ENCODE peak calls at places on chromosomes 16 and 17, in ten cellular contexts. G is tibial artery, V is heart left ventricle, F is Caco-2, M is mesothelial cell of epicardium, R is left ventricle myocardium inferior, L is cardiac muscle cell, J is neural crest cell, S is neural progenitor cell, T is AG09309. W is an unnamed sample.

GRCh38 chr16:11350531-11351335 is 5.5 kb downstream of the RMI2 start:
- DNase-seq in G (no peak), V (no peak), F (no peak), M (no peak), R (no peak), L (peak), J (no peak), S (no peak), T (peak), W (no peak)

GRCh38 chr16:11201498-11202259 is 54.3 kb downstream of the SOCS1 start:
- DNase-seq in G (no peak), V (no peak), F (no peak), M (no peak), R (no peak), L (peak), J (no peak), S (peak), T (peak), W (no peak)

GRCh38 chr17:77456951-77457548 is 316.3 kb downstream of the SEC14L1 start:
- DNase-seq in G (no peak), V (no peak), F (no peak), M (no peak), R (no peak), L (no peak), J (no peak), S (no peak), T (no peak), W (peak)

GRCh38 chr17:76082326-76083251 is 3.6 kb downstream of the ZACN start:
- DNase-seq in G (no peak), V (no peak), F (no peak), M (no peak), R (no peak), L (no peak), J (no peak), S (no peak), T (no peak), W (no peak)

GRCh38 chr16:4877298-4877685 is 30.0 kb downstream of the UBN1 start:
- DNase-seq in G (no peak), V (no peak), F (no peak), M (no peak), R (no peak), L (no peak), J (no peak), S (no peak), T (no peak), W (no peak)

GRCh38 chr17:80221401-80221800 is 1.2 kb downstream of the SLC26A11 start:
- DNase-seq in G (no peak), V (no peak), F (no peak), M (no peak), R (no peak), L (no peak), J (no peak), S (no peak), T (no peak), W (no peak)

GRCh38 chr16:13231365-13231764 is 330.0 kb downstream of the SHISA9 start:
- DNase-seq in G (no peak), V (no peak), F (no peak), M (no peak), R (no peak), L (no peak), J (no peak), S (no peak), T (no peak), W (no peak)

GRCh38 chr17:33145941-33146340 is 147.2 kb downstream of the ASIC2 start:
- DNase-seq in G (no peak), V (no peak), F (no peak), M (no peak), R (no peak), L (no peak), J (no peak), S (no peak), T (no peak), W (no peak)

GRCh38 chr16:57115504-57116182 is 23.3 kb downstream of the CPNE2 start:
- DNase-seq in G (peak), V (peak), F (no peak), M (no peak), R (peak), L (peak), J (peak), S (peak), T (no peak), W (no peak)

GRCh38 chr16:1884155-1884760 is 12.3 kb upstream of the MEIOB start:
- DNase-seq in G (no peak), V (no peak), F (no peak), M (no peak), R (no peak), L (peak), J (no peak), S (no peak), T (no peak), W (peak)

GRCh38 chr16:49734330-49734729 is 121.6 kb downstream of the ZNF423 start:
- DNase-seq in G (no peak), V (peak), F (no peak), M (no peak), R (peak), L (peak), J (no peak), S (no peak), T (no peak), W (no peak)

GRCh38 chr16:12575288-12575687 is 228.4 kb downstream of the CPPED1 start:
- DNase-seq in G (no peak), V (no peak), F (no peak), M (no peak), R (no peak), L (no peak), J (no peak), S (no peak), T (no peak), W (no peak)

GRCh38 chr16:84065536-84066132 is 23.0 kb upstream of the SLC38A8 start:
- DNase-seq in G (no peak), V (no peak), F (peak), M (peak), R (no peak), L (peak), J (peak), S (peak), T (peak), W (peak)

GRCh38 chr16:391885-392335 is 5.1 kb upstream of the NME4 start:
- DNase-seq in G (peak), V (peak), F (peak), M (no peak), R (no peak), L (peak), J (peak), S (peak), T (peak), W (peak)

GRCh38 chr16:49921791-49922456 is 66.0 kb upstream of the ZNF423 start:
- DNase-seq in G (peak), V (peak), F (peak), M (peak), R (peak), L (peak), J (peak), S (peak), T (no peak), W (peak)

GRCh38 chr16:27364493-27365141 is 37.4 kb upstream of the IL21R start:
- DNase-seq in G (no peak), V (no peak), F (peak), M (no peak), R (no peak), L (no peak), J (no peak), S (no peak), T (no peak), W (peak)

GRCh38 chr16:50446861-50447260 is 78.1 kb upstream of the BRD7 start:
- DNase-seq in G (no peak), V (no peak), F (peak), M (no peak), R (no peak), L (no peak), J (no peak), S (no peak), T (no peak), W (no peak)

GRCh38 chr16:2530629-2531318 is 434 bp downstream of the CEMP1 start:
- DNase-seq in G (no peak), V (peak), F (no peak), M (no peak), R (no peak), L (no peak), J (no peak), S (no peak), T (no peak), W (no peak)

GRCh38 chr16:13435873-13436474 is 484.0 kb upstream of the ERCC4 start:
- DNase-seq in G (no peak), V (no peak), F (no peak), M (no peak), R (no peak), L (no peak), J (no peak), S (peak), T (no peak), W (no peak)

GRCh38 chr17:17783121-17783824 is 53.5 kb downstream of the SREBF1 start:
- DNase-seq in G (peak), V (peak), F (peak), M (peak), R (peak), L (peak), J (peak), S (peak), T (no peak), W (peak)

GRCh38 chr17:59377410-59377809 is 46.0 kb downstream of the YPEL2 start:
- DNase-seq in G (peak), V (no peak), F (no peak), M (no peak), R (no peak), L (no peak), J (no peak), S (no peak), T (no peak), W (no peak)

GRCh38 chr16:1010815-1011214 is 29.2 kb downstream of the SOX8 start:
- DNase-seq in G (no peak), V (no peak), F (no peak), M (no peak), R (no peak), L (no peak), J (no peak), S (no peak), T (no peak), W (no peak)

GRCh38 chr16:47016700-47017133 is 43.2 kb upstream of the DNAJA2 start:
- DNase-seq in G (no peak), V (no peak), F (no peak), M (no peak), R (no peak), L (peak), J (no peak), S (no peak), T (no peak), W (peak)

GRCh38 chr17:79360196-79360595 is 250.7 kb downstream of the RBFOX3 start:
- DNase-seq in G (no peak), V (no peak), F (no peak), M (no peak), R (no peak), L (no peak), J (no peak), S (no peak), T (no peak), W (no peak)

GRCh38 chr16:51445250-51445649 is 294.2 kb upstream of the SALL1 start:
- DNase-seq in G (no peak), V (no peak), F (no peak), M (no peak), R (no peak), L (no peak), J (no peak), S (no peak), T (no peak), W (no peak)

GRCh38 chr16:72848759-72849664 is 198.9 kb downstream of the ZFHX3 start:
- DNase-seq in G (peak), V (peak), F (no peak), M (peak), R (peak), L (peak), J (no peak), S (peak), T (peak), W (no peak)

GRCh38 chr16:71930013-71930563 is 34.8 kb downstream of the IST1 start:
- DNase-seq in G (no peak), V (no peak), F (no peak), M (no peak), R (no peak), L (no peak), J (no peak), S (no peak), T (no peak), W (no peak)

GRCh38 chr17:21453144-21453982 is 77.2 kb downstream of the KCNJ12 start:
- DNase-seq in G (no peak), V (no peak), F (no peak), M (no peak), R (no peak), L (no peak), J (no peak), S (no peak), T (no peak), W (no peak)

GRCh38 chr16:3732171-3732570 is 14.8 kb upstream of the TRAP1 start:
- DNase-seq in G (peak), V (no peak), F (no peak), M (no peak), R (no peak), L (no peak), J (no peak), S (no peak), T (no peak), W (no peak)
- TF ChIP-seq CTCF in G (no peak), V (no peak), F (no peak), M (no peak), R (no peak), L (no peak), J (no peak), S (no peak), T (no peak), W (no peak)

GRCh38 chr17:5281814-5282638 is at the start of gene RABEP1:
- DNase-seq in G (peak), V (peak), F (peak), M (peak), R (peak), L (peak), J (peak), S (peak), T (peak), W (peak)
- TF ChIP-seq CTCF in G (peak), V (no peak), F (no peak), M (peak), R (peak), L (peak), J (peak), S (peak), T (peak), W (peak)

GRCh38 chr17:7846063-7846735 is 8.7 kb upstream of the TMEM88 start:
- DNase-seq in G (peak), V (no peak), F (no peak), M (no peak), R (no peak), L (no peak), J (no peak), S (no peak), T (no peak), W (no peak)

GRCh38 chr17:7845359-7846062 is 9.4 kb upstream of the TMEM88 start:
- DNase-seq in G (peak), V (no peak), F (no peak), M (no peak), R (no peak), L (no peak), J (no peak), S (no peak), T (no peak), W (no peak)

GRCh38 chr17:7848131-7848579 is 6.7 kb upstream of the TMEM88 start:
- DNase-seq in G (peak), V (no peak), F (no peak), M (no peak), R (no peak), L (no peak), J (no peak), S (no peak), T (no peak), W (no peak)

GRCh38 chr17:7848665-7849184 is 6.1 kb upstream of the TMEM88 start:
- DNase-seq in G (peak), V (no peak), F (no peak), M (no peak), R (no peak), L (no peak), J (no peak), S (no peak), T (no peak), W (no peak)

GRCh38 chr17:7846765-7847661 is 7.9 kb upstream of the TMEM88 start:
- DNase-seq in G (peak), V (no peak), F (no peak), M (no peak), R (no peak), L (no peak), J (no peak), S (no peak), T (no peak), W (peak)
- TF ChIP-seq CTCF in G (no peak), V (no peak), F (no peak), M (no peak), R (no peak), L (no peak), J (no peak), S (no peak), T (no peak), W (no peak)

GRCh38 chr17:8728991-8729390 is 15.6 kb downstream of the CCDC42 start:
- DNase-seq in G (peak), V (no peak), F (no peak), M (no peak), R (no peak), L (no peak), J (no peak), S (no peak), T (no peak), W (no peak)
- TF ChIP-seq CTCF in G (no peak), V (no peak), F (no peak), M (no peak), R (no peak), L (no peak), J (no peak), S (no peak), T (no peak), W (no peak)

GRCh38 chr17:13576661-13577526 is 24.8 kb downstream of the HS3ST3A1 start:
- DNase-seq in G (no peak), V (no peak), F (no peak), M (no peak), R (no peak), L (no peak), J (no peak), S (no peak), T (no peak), W (no peak)
- TF ChIP-seq CTCF in G (no peak), V (no peak), F (no peak), M (no peak), R (no peak), L (peak), J (no peak), S (no peak), T (peak), W (no peak)